ENCODE peak calls at places on chromosomes 2 and 18, in nine cellular contexts. One of them, this sample, is unnamed.

GRCh38 chr2:145909175-145909574 is 1389.3 kb upstream of the ZEB2 start:
- DNase-seq in A549: no peak
- DNase-seq in neural progenitor cell: no peak
- DNase-seq in skeletal muscle cell: peak; percentile 27
- DNase-seq in IMR-90: no peak
- DNase-seq in AG04450: no peak
- DNase-seq in cardiac muscle cell: peak; percentile 22
- DNase-seq in aorta: no peak
- DNase-seq in Jurkat, Clone E6-1: no peak
- DNase-seq in this sample: no peak

GRCh38 chr18:31500161-31500688 is 2.2 kb downstream of the DSG2 start:
- DNase-seq in aorta: no peak
- DNase-seq in AG04450: no peak
- DNase-seq in Jurkat, Clone E6-1: no peak
- DNase-seq in cardiac muscle cell: no peak
- DNase-seq in skeletal muscle cell: no peak
- DNase-seq in A549: no peak
- DNase-seq in IMR-90: no peak
- DNase-seq in neural progenitor cell: no peak
- DNase-seq in this sample: peak; percentile 60

GRCh38 chr2:25000503-25001328 is 29.0 kb upstream of the DNAJC27 start:
- DNase-seq in skeletal muscle cell: no peak
- DNase-seq in Jurkat, Clone E6-1: no peak
- DNase-seq in aorta: no peak
- DNase-seq in A549: no peak
- DNase-seq in IMR-90: peak; percentile 68
- DNase-seq in neural progenitor cell: no peak
- DNase-seq in AG04450: peak; percentile 7
- DNase-seq in cardiac muscle cell: peak; percentile 25
- DNase-seq in this sample: no peak

GRCh38 chr2:168424112-168424951 is 31.7 kb upstream of the CERS6 start:
- DNase-seq in cardiac muscle cell: peak; percentile 68
- DNase-seq in Jurkat, Clone E6-1: no peak
- DNase-seq in A549: no peak
- DNase-seq in neural progenitor cell: no peak
- DNase-seq in aorta: no peak
- DNase-seq in IMR-90: peak; percentile 39
- DNase-seq in skeletal muscle cell: peak; percentile 33
- DNase-seq in AG04450: peak; percentile 3
- DNase-seq in this sample: no peak

GRCh38 chr2:237818066-237818473 is 19.5 kb downstream of the RBM44 start:
- DNase-seq in skeletal muscle cell: peak; percentile 15
- DNase-seq in AG04450: no peak
- DNase-seq in IMR-90: peak; percentile 45
- DNase-seq in neural progenitor cell: no peak
- DNase-seq in Jurkat, Clone E6-1: no peak
- DNase-seq in cardiac muscle cell: peak; percentile 59
- DNase-seq in A549: no peak
- DNase-seq in aorta: no peak
- DNase-seq in this sample: no peak

GRCh38 chr18:53004798-53005197 is 664.8 kb downstream of the DCC start:
- DNase-seq in A549: no peak
- DNase-seq in IMR-90: no peak
- DNase-seq in cardiac muscle cell: no peak
- DNase-seq in AG04450: no peak
- DNase-seq in aorta: no peak
- DNase-seq in neural progenitor cell: no peak
- DNase-seq in skeletal muscle cell: no peak
- DNase-seq in Jurkat, Clone E6-1: no peak
- DNase-seq in this sample: no peak

GRCh38 chr2:238449241-238449640 is 22.5 kb downstream of the ASB1 start:
- DNase-seq in cardiac muscle cell: no peak
- DNase-seq in Jurkat, Clone E6-1: no peak
- DNase-seq in AG04450: no peak
- DNase-seq in A549: no peak
- DNase-seq in IMR-90: no peak
- DNase-seq in neural progenitor cell: no peak
- DNase-seq in skeletal muscle cell: no peak
- DNase-seq in aorta: no peak
- DNase-seq in this sample: no peak

GRCh38 chr18:63603772-63604171 is 16.6 kb downstream of the SERPINB13 start:
- DNase-seq in cardiac muscle cell: no peak
- DNase-seq in AG04450: no peak
- DNase-seq in skeletal muscle cell: peak; percentile 30
- DNase-seq in Jurkat, Clone E6-1: no peak
- DNase-seq in neural progenitor cell: no peak
- DNase-seq in aorta: no peak
- DNase-seq in IMR-90: peak; percentile 12
- DNase-seq in A549: no peak
- DNase-seq in this sample: peak; percentile 32

GRCh38 chr18:44594779-44595467 is 85.8 kb upstream of the SETBP1 start:
- DNase-seq in A549: no peak
- DNase-seq in neural progenitor cell: no peak
- DNase-seq in Jurkat, Clone E6-1: no peak
- DNase-seq in skeletal muscle cell: peak; percentile 74
- DNase-seq in aorta: no peak
- DNase-seq in AG04450: no peak
- DNase-seq in IMR-90: peak; percentile 59
- DNase-seq in cardiac muscle cell: peak; percentile 85
- DNase-seq in this sample: no peak

GRCh38 chr2:128445533-128445900 is 126.8 kb upstream of the HS6ST1 start:
- DNase-seq in skeletal muscle cell: no peak
- DNase-seq in A549: no peak
- DNase-seq in cardiac muscle cell: no peak
- DNase-seq in aorta: no peak
- DNase-seq in AG04450: no peak
- DNase-seq in IMR-90: no peak
- DNase-seq in neural progenitor cell: no peak
- DNase-seq in Jurkat, Clone E6-1: no peak
- DNase-seq in this sample: no peak

GRCh38 chr2:226031962-226032441 is 632.5 kb downstream of the NYAP2 start:
- DNase-seq in IMR-90: peak; percentile 44
- DNase-seq in Jurkat, Clone E6-1: no peak
- DNase-seq in A549: no peak
- DNase-seq in neural progenitor cell: peak; percentile 41
- DNase-seq in aorta: no peak
- DNase-seq in AG04450: peak; percentile 4
- DNase-seq in cardiac muscle cell: peak; percentile 33
- DNase-seq in skeletal muscle cell: no peak
- DNase-seq in this sample: no peak

GRCh38 chr2:30230479-30230854 is 867 bp upstream of the LBH start:
- DNase-seq in cardiac muscle cell: peak; percentile 85
- DNase-seq in Jurkat, Clone E6-1: no peak
- DNase-seq in neural progenitor cell: peak; percentile 63
- DNase-seq in IMR-90: peak; percentile 64
- DNase-seq in skeletal muscle cell: no peak
- DNase-seq in aorta: peak; percentile 57
- DNase-seq in AG04450: no peak
- DNase-seq in A549: no peak
- DNase-seq in this sample: no peak

GRCh38 chr2:42312106-42312505 is 48.9 kb downstream of the COX7A2L start:
- DNase-seq in aorta: no peak
- DNase-seq in Jurkat, Clone E6-1: no peak
- DNase-seq in skeletal muscle cell: no peak
- DNase-seq in A549: no peak
- DNase-seq in cardiac muscle cell: no peak
- DNase-seq in neural progenitor cell: no peak
- DNase-seq in IMR-90: no peak
- DNase-seq in AG04450: no peak
- DNase-seq in this sample: no peak

GRCh38 chr18:31624892-31625640 is 33.4 kb downstream of the TTR start:
- DNase-seq in IMR-90: no peak
- DNase-seq in cardiac muscle cell: no peak
- DNase-seq in neural progenitor cell: no peak
- DNase-seq in skeletal muscle cell: no peak
- DNase-seq in Jurkat, Clone E6-1: no peak
- DNase-seq in AG04450: no peak
- DNase-seq in aorta: no peak
- DNase-seq in A549: no peak
- DNase-seq in this sample: no peak

GRCh38 chr2:101546376-101547058 is 71.6 kb upstream of the RFX8 start:
- DNase-seq in skeletal muscle cell: no peak
- DNase-seq in aorta: no peak
- DNase-seq in Jurkat, Clone E6-1: no peak
- DNase-seq in A549: no peak
- DNase-seq in cardiac muscle cell: peak; percentile 69
- DNase-seq in IMR-90: peak; percentile 60
- DNase-seq in AG04450: no peak
- DNase-seq in neural progenitor cell: no peak
- DNase-seq in this sample: no peak

GRCh38 chr18:58859935-58860334 is 4.7 kb upstream of the ZNF532 start:
- DNase-seq in AG04450: no peak
- DNase-seq in cardiac muscle cell: no peak
- DNase-seq in neural progenitor cell: peak; percentile 85
- DNase-seq in aorta: no peak
- DNase-seq in IMR-90: no peak
- DNase-seq in A549: no peak
- DNase-seq in skeletal muscle cell: no peak
- DNase-seq in Jurkat, Clone E6-1: no peak
- DNase-seq in this sample: no peak

GRCh38 chr18:24536834-24537233 is 76.4 kb downstream of the HRH4 start:
- DNase-seq in skeletal muscle cell: no peak
- DNase-seq in cardiac muscle cell: no peak
- DNase-seq in aorta: no peak
- DNase-seq in AG04450: no peak
- DNase-seq in Jurkat, Clone E6-1: no peak
- DNase-seq in neural progenitor cell: no peak
- DNase-seq in IMR-90: no peak
- DNase-seq in A549: no peak
- DNase-seq in this sample: no peak

GRCh38 chr2:1366546-1367134 is 46.6 kb upstream of the TPO start:
- DNase-seq in skeletal muscle cell: no peak
- DNase-seq in IMR-90: no peak
- DNase-seq in AG04450: no peak
- DNase-seq in aorta: peak; percentile 78
- DNase-seq in Jurkat, Clone E6-1: no peak
- DNase-seq in neural progenitor cell: no peak
- DNase-seq in A549: no peak
- DNase-seq in cardiac muscle cell: no peak
- DNase-seq in this sample: no peak

GRCh38 chr2:234565201-234565600 is 68.3 kb upstream of the ARL4C start:
- DNase-seq in Jurkat, Clone E6-1: no peak
- DNase-seq in skeletal muscle cell: no peak
- DNase-seq in AG04450: no peak
- DNase-seq in IMR-90: no peak
- DNase-seq in cardiac muscle cell: no peak
- DNase-seq in aorta: no peak
- DNase-seq in A549: no peak
- DNase-seq in neural progenitor cell: no peak
- DNase-seq in this sample: no peak
- H3K4me3 ChIP-seq in Jurkat, Clone E6-1: no peak overlapping the region
- H3K4me3 ChIP-seq in skeletal muscle cell: no peak overlapping the region
- H3K4me3 ChIP-seq in AG04450: no peak overlapping the region
- H3K4me3 ChIP-seq in IMR-90: no peak overlapping the region
- H3K4me3 ChIP-seq in cardiac muscle cell: no peak overlapping the region
- H3K4me3 ChIP-seq in aorta: no peak overlapping the region
- H3K4me3 ChIP-seq in A549: no peak overlapping the region
- H3K4me3 ChIP-seq in neural progenitor cell: no peak overlapping the region
- H3K4me3 ChIP-seq in this sample: no peak overlapping the region

GRCh38 chr18:45687617-45688016 is 36.4 kb upstream of the SLC14A1 start:
- DNase-seq in IMR-90: no peak
- DNase-seq in skeletal muscle cell: no peak
- DNase-seq in Jurkat, Clone E6-1: peak; percentile 44
- DNase-seq in neural progenitor cell: no peak
- DNase-seq in AG04450: no peak
- DNase-seq in cardiac muscle cell: no peak
- DNase-seq in aorta: no peak
- DNase-seq in A549: no peak
- DNase-seq in this sample: peak; percentile 43
- H3K4me3 ChIP-seq in IMR-90: no peak overlapping the region
- H3K4me3 ChIP-seq in skeletal muscle cell: no peak overlapping the region
- H3K4me3 ChIP-seq in Jurkat, Clone E6-1: peak overlapping the region; percentile 50
- H3K4me3 ChIP-seq in neural progenitor cell: no peak overlapping the region
- H3K4me3 ChIP-seq in AG04450: no peak overlapping the region
- H3K4me3 ChIP-seq in cardiac muscle cell: no peak overlapping the region
- H3K4me3 ChIP-seq in aorta: no peak overlapping the region
- H3K4me3 ChIP-seq in A549: no peak overlapping the region
- H3K4me3 ChIP-seq in this sample: peak overlapping the region; percentile 65

DNA sequence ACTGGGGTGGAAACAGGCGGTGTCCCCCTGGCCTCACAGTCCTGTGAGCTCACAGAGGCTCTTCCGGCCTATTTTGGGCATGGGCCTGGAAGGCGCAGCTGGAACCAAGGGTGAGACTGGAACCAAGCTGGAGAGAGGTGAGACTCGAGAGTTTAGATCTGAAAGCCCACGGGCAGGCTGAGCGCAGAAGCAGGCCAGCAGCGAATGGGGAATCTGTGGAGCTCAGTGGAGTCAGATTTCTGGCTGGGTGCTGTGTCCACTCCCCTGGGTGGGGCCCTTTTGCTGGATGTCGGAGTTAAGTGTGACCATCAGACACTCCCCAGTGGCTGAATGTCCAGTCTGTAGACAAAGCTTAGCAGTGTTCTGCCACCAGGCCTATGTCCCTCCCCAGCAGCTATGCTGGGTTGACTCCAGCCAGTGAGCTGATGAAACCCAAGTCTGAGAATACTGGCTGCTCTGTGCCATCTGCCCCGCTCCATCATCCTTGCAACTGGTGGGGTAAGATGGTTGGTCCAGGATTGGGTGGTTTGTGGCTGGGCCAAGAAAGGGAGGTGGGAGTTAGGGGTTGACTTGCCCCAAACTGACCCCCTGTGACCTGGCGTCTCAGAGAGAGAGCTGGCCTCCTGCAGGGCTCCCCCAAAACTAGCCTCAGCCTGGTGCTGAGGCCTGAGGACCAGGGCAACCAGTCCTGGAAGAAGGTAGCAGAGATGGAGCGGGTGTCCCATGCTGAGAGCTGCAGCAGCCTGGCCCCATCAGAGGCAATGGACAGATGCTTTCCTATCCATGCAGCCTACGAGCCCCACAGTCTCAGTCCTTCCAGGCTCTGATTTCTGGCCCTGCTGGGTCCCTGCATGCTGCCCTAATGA is 34.4 kb downstream of the CYP26B1 start:
- DNase-seq in Jurkat, Clone E6-1: no peak
- DNase-seq in IMR-90: no peak
- DNase-seq in neural progenitor cell: no peak
- DNase-seq in cardiac muscle cell: no peak
- DNase-seq in A549: no peak
- DNase-seq in AG04450: no peak
- DNase-seq in skeletal muscle cell: no peak
- DNase-seq in aorta: no peak
- DNase-seq in this sample: no peak
- H3K4me3 ChIP-seq in Jurkat, Clone E6-1: no peak overlapping the region
- H3K4me3 ChIP-seq in IMR-90: no peak overlapping the region
- H3K4me3 ChIP-seq in neural progenitor cell: no peak overlapping the region
- H3K4me3 ChIP-seq in cardiac muscle cell: no peak overlapping the region
- H3K4me3 ChIP-seq in A549: no peak overlapping the region
- H3K4me3 ChIP-seq in AG04450: no peak overlapping the region
- H3K4me3 ChIP-seq in skeletal muscle cell: no peak overlapping the region
- H3K4me3 ChIP-seq in aorta: no peak overlapping the region
- H3K4me3 ChIP-seq in this sample: no peak overlapping the region

DNA sequence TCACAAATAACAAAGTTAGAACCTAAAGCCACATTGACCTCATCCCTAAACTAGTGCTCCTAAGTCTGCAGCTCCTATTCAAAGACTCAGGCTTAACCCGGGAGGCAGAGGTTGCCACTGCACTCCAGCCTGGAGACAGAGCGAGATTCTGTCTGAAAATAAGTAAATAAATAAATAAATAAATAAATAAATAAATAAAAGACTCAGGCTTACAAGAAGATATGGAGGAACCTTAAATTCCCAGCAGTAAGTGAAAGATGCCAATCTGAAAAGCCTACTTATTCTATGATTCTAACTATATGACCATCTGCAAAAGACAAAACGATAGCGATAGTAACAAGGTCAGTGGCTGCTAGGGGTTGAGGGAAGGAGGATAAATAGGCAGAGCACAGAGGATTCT is 101.7 kb downstream of the DDX1 start:
- DNase-seq in IMR-90: no peak
- DNase-seq in AG04450: no peak
- DNase-seq in Jurkat, Clone E6-1: no peak
- DNase-seq in cardiac muscle cell: no peak
- DNase-seq in skeletal muscle cell: no peak
- DNase-seq in aorta: no peak
- DNase-seq in neural progenitor cell: no peak
- DNase-seq in A549: no peak
- DNase-seq in this sample: no peak
- H3K4me3 ChIP-seq in IMR-90: no peak overlapping the region
- H3K4me3 ChIP-seq in AG04450: no peak overlapping the region
- H3K4me3 ChIP-seq in Jurkat, Clone E6-1: no peak overlapping the region
- H3K4me3 ChIP-seq in cardiac muscle cell: no peak overlapping the region
- H3K4me3 ChIP-seq in skeletal muscle cell: no peak overlapping the region
- H3K4me3 ChIP-seq in aorta: no peak overlapping the region
- H3K4me3 ChIP-seq in neural progenitor cell: no peak overlapping the region
- H3K4me3 ChIP-seq in A549: no peak overlapping the region
- H3K4me3 ChIP-seq in this sample: no peak overlapping the region

This sample was measured in MM.1S.